ENCODE peak calls at places on chromosomes 6 and 20, in four cellular contexts. Q, H, T and P are unnamed samples.

GRCh38 chr6:164133095-164133494 is 718.6 kb downstream of the QKI start:
- DNase-seq in H (no peak), T (no peak), Q (no peak), P (no peak)

GRCh38 chr20:51447097-51447764 is 95.3 kb downstream of the NFATC2 start:
- DNase-seq in H (peak), T (peak), Q (peak), P (peak)

GRCh38 chr6:7165002-7165735 is 57.4 kb downstream of the RREB1 start:
- DNase-seq in H (no peak), Q (no peak), T (no peak), P (no peak)

GRCh38 chr6:125273965-125274364 is 27.8 kb downstream of the HDDC2 start:
- DNase-seq in Q (peak), T (peak), H (peak), P (no peak)

GRCh38 chr20:1870792-1871550 is 24.2 kb upstream of the SIRPA start:
- DNase-seq in Q (no peak), T (no peak), H (no peak), P (no peak)

GRCh38 chr6:159969921-159970320 is 1.0 kb downstream of the IGF2R start:
- DNase-seq in T (peak), H (peak), Q (no peak), P (no peak)

GRCh38 chr6:92011681-92012245 is 1407.6 kb downstream of the EPHA7 start:
- DNase-seq in T (no peak), Q (peak), H (no peak), P (peak)

GRCh38 chr20:42181064-42181463 is 562.9 kb upstream of the CHD6 start:
- DNase-seq in H (no peak), Q (no peak), T (no peak), P (no peak)

GRCh38 chr20:22241609-22242008 is 342.8 kb downstream of the FOXA2 start:
- DNase-seq in Q (no peak), H (no peak), T (no peak), P (no peak)

GRCh38 chr6:151616091-151616513 is 122.3 kb downstream of the CCDC170 start:
- DNase-seq in H (no peak), T (no peak), Q (no peak), P (no peak)

GRCh38 chr6:160141001-160141726 is 19.5 kb downstream of the SLC22A1 start:
- DNase-seq in Q (no peak), T (no peak), H (no peak), P (no peak)

GRCh38 chr6:45703041-45703739 is 312.5 kb downstream of the CLIC5 start:
- DNase-seq in Q (no peak), T (peak), H (no peak), P (no peak)

GRCh38 chr6:99522531-99522930 is 7.3 kb upstream of the USP45 start:
- DNase-seq in T (peak), H (no peak), Q (no peak), P (no peak)

GRCh38 chr6:96897396-96898240 is at the start of gene NDUFAF4:
- DNase-seq in T (peak), Q (peak), H (peak), P (peak)

GRCh38 chr6:128597956-128598355 is 77.6 kb upstream of the PTPRK start:
- DNase-seq in T (peak), H (peak), Q (no peak), P (no peak)

GRCh38 chr6:148466158-148466557 is 123.5 kb downstream of the SASH1 start:
- DNase-seq in H (no peak), T (no peak), Q (no peak), P (no peak)

GRCh38 chr6:35258858-35259193 is 709 bp upstream of the ZNF76 start:
- DNase-seq in T (no peak), Q (no peak), H (no peak), P (no peak)

GRCh38 chr20:44137210-44137781 is 49.7 kb downstream of the JPH2 start:
- DNase-seq in Q (no peak), H (no peak), T (no peak), P (no peak)

GRCh38 chr20:8764289-8764962 is 304.5 kb upstream of the PLCB4 start:
- DNase-seq in T (no peak), Q (no peak), H (no peak), P (no peak)

GRCh38 chr6:89836637-89837222 is 7.0 kb downstream of the CASP8AP2 start:
- DNase-seq in Q (no peak), H (no peak), T (no peak), P (no peak)

GRCh38 chr6:87093651-87094050 is 1.3 kb downstream of the CGA start:
- DNase-seq in Q (no peak), H (no peak), T (no peak), P (no peak)

GRCh38 chr6:141956046-141956761 is 176.5 kb upstream of the GJE1 start:
- DNase-seq in T (no peak), H (no peak), Q (no peak), P (no peak)

GRCh38 chr20:32762754-32763201 is 593 bp downstream of the DNMT3B start:
- DNase-seq in Q (no peak), H (no peak), T (no peak), P (no peak)

GRCh38 chr20:24148372-24148771 is 159.8 kb upstream of the GGTLC1 start:
- DNase-seq in T (no peak), Q (no peak), H (no peak), P (no peak)

GRCh38 chr20:1619861-1620444 is at the start of gene SIRPB1:
- DNase-seq in Q (no peak), H (no peak), T (no peak), P (peak)

GRCh38 chr20:41649489-41649888 is 31.3 kb upstream of the CHD6 start:
- DNase-seq in T (no peak), Q (no peak), H (no peak), P (no peak)

GRCh38 chr6:93896081-93896480 is 476.7 kb upstream of the EPHA7 start:
- DNase-seq in T (no peak), H (no peak), Q (no peak), P (no peak)

GRCh38 chr6:69631552-69632346 is 165.1 kb downstream of the LMBRD1 start:
- DNase-seq in H (no peak), T (no peak), Q (no peak), P (no peak)
- H3K4me3 ChIP-seq in H (no peak), T (no peak), Q (no peak), P (no peak)

GRCh38 chr6:149897015-149897697 is 757 bp downstream of the RAET1E start:
- DNase-seq in H (peak), Q (peak), T (peak), P (peak)
- H3K4me3 ChIP-seq in H (no peak), Q (no peak), T (peak), P (peak)

DNA sequence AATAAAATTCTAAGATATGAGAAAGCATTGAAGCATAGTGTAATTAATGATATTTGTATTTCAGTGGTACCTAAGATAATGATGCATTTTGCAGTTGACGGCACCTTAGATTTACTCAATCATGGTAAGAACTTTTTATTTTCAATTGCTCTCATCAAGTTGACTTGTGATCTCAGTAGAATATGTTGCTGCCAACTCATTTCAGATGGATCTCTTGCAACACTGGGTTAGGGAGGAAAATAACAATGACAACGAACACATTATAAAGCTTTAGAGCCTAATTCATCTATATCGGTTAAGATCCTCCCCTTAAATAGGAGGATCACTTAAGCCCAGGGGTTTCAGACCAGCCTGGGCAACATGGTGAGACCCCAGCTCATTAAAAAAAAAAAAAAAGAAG is 18.1 kb upstream of the TBC1D22B start:
- DNase-seq in Q (no peak), H (no peak), T (no peak), P (no peak)
- H3K4me3 ChIP-seq in Q (no peak), H (no peak), T (no peak), P (no peak)

GRCh38 chr6:3742426-3743344 is 8.8 kb downstream of the PXDC1 start:
- DNase-seq in T (peak), Q (peak), H (peak), P (peak)

GRCh38 chr6:3742076-3742425 is 9.5 kb downstream of the PXDC1 start:
- DNase-seq in Q (no peak), H (no peak), T (no peak), P (no peak)

GRCh38 chr6:3744211-3744900 is 7.2 kb downstream of the PXDC1 start:
- DNase-seq in T (no peak), Q (peak), H (no peak), P (no peak)

GRCh38 chr6:3744901-3745470 is 6.5 kb downstream of the PXDC1 start:
- DNase-seq in H (no peak), T (no peak), Q (peak), P (no peak)

DNA sequence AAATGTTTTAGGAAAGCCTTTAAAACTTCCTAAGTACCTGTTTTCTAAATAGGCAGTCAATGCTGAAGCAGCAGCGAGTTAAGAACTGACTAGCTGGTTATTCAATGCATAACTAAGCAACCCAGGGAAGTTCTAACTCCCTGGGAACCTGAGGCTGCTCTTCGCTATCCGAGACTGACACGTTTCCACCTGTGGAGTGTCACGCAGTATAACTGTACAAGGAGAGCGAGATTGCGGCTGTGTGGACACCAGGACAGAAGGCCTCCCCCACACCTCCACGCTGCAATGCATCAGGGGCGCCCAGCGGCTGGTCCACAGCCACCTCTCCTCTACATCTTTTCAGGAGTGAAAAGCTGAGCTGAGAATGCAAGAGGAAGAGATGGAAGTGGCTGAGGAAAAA is 8.0 kb downstream of the PXDC1 start:
- DNase-seq in H (no peak), T (no peak), Q (no peak), P (no peak)
- H3K4me3 ChIP-seq in H (no peak), T (no peak), Q (no peak), P (no peak)

GRCh38 chr6:25968769-25969168 is 6.2 kb downstream of the TRIM38 start:
- DNase-seq in T (no peak), Q (no peak), H (no peak), P (no peak)
- H3K4me3 ChIP-seq in T (no peak), Q (no peak), H (no peak), P (no peak)

GRCh38 chr20:38842558-38842981 is 37.1 kb downstream of the PPP1R16B start:
- DNase-seq in Q (peak), T (no peak), H (no peak), P (peak)
- H3K4me3 ChIP-seq in Q (no peak), T (no peak), H (no peak), P (no peak)

DNA sequence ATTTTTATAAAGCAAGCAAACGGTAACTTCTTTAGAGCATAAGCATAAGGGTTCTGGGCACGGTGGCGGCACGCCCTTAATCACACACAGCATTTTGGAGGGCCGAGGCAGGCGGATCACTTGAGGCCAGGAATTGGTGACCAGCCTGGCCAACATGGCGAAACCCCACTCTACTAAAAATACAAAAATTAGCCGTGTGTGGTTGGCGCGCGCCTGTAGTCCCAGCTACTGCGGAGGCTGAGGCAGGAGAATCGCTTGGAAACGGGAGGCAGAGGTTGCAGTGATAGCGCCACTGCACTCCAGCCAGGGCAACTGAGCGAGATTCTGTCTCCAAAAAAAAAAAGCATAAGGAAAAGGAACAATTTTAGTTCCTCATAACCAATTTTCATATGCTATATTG is 2.6 kb downstream of the SENP6 start:
- DNase-seq in T (no peak), Q (no peak), H (no peak), P (no peak)
- H3K4me3 ChIP-seq in T (peak), Q (no peak), H (no peak), P (peak)

GRCh38 chr6:22024973-22025467 is 271.8 kb downstream of the PRL start:
- DNase-seq in T (no peak), H (no peak), Q (no peak), P (no peak)

GRCh38 chr6:22027226-22027725 is 269.6 kb downstream of the PRL start:
- DNase-seq in T (no peak), Q (no peak), H (no peak), P (no peak)

GRCh38 chr6:22026160-22026678 is 270.6 kb downstream of the PRL start:
- DNase-seq in Q (no peak), T (no peak), H (no peak), P (no peak)

GRCh38 chr6:22024004-22024403 is 272.8 kb downstream of the PRL start:
- DNase-seq in T (no peak), Q (no peak), H (no peak), P (no peak)

DNA sequence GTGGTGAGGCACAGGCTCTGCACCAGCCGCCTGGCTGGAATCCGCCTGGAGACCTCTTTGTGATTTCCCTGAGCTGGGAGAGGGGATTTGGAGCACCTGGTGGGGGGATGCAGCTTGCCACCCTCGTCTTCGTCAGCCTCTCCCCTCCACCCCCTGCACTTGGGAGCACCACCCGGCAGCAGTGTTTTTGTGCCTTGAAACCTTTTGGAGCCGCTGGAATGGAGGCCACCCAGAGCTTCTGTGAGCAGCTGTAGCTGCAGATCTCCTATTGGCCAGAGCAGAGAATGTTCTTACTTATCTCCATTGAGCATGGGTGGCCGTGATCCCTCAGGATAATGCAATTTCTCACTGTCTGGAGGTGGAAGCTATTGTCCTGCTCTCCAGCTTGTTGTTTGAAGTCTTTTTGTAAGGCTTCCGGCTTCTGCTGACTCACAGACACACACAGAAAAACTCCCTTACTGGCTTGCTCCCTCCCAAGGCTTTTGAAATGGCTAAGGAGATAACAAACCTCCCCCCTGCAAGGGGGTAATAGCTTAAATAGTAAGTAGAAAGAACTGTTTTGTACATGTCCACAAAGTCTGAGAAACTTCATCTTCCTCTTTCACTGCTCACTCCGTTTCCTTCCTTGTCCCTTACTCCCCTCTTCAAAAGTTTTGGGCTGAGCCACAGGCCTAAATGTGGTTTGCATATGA is 271.2 kb downstream of the PRL start:
- DNase-seq in H (no peak), T (peak), Q (peak), P (no peak)
- H3K4me3 ChIP-seq in H (no peak), T (no peak), Q (no peak), P (no peak)

DNA sequence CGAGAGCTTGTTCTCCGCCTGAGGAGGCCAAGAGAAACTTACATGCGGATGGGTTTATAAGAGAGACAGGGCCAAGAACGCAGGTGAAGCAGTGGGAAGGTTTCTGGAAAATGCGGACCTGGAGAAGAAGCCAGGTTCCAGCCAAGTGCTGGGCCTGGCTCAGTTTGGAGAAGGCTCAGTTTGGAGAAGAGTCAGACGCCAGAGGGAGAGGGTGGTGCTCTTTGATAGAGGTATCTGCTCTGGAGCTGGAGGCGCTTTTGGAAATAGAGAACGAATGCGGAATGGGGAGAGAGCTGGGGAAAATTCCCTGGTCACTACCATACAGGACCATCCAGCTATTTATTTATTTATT is 753 bp downstream of the RSPH9 start:
- DNase-seq in Q (no peak), H (no peak), T (no peak), P (no peak)
- H3K4me3 ChIP-seq in Q (no peak), H (no peak), T (no peak), P (peak)